ENCODE peak calls at places on chromosomes 3 and 15, in four cellular contexts. S is neural progenitor cell, O is MM.1S, M is HCT116. R is an unnamed sample. For H3K27me3, the result is how much of the 10 kb centered on the place peaks cover.

GRCh38 chr3:52188586-52189404 is 9.2 kb upstream of the ALAS1 start:
- DNase-seq in M (no peak), S (no peak), O (no peak), R (peak)

GRCh38 chr15:53036641-53037040 is 246.5 kb upstream of the ONECUT1 start:
- DNase-seq in O (no peak), S (no peak), M (no peak), R (no peak)

GRCh38 chr3:14608298-14608697 is 43.3 kb upstream of the CCDC174 start:
- DNase-seq in S (peak), M (no peak), O (no peak), R (no peak)

GRCh38 chr15:22262613-22263020 is 182.3 kb downstream of the OR4M2 start:
- DNase-seq in S (no peak), M (no peak), O (no peak), R (no peak)

GRCh38 chr15:47461560-47462175 is 255.6 kb upstream of the SEMA6D start:
- DNase-seq in S (no peak), O (no peak), M (no peak), R (no peak)

GRCh38 chr15:88835646-88836045 is 32.4 kb downstream of the ACAN start:
- DNase-seq in S (no peak), M (no peak), O (no peak), R (no peak)

GRCh38 chr15:80562033-80562432 is 133.1 kb upstream of the ABHD17C start:
- DNase-seq in M (no peak), O (no peak), S (no peak), R (no peak)

GRCh38 chr3:52216585-52217408 is 8.6 kb downstream of the TLR9 start:
- DNase-seq in O (no peak), M (peak), S (no peak), R (peak)

GRCh38 chr3:77795013-77795412 is 755.1 kb downstream of the ROBO2 start:
- DNase-seq in M (no peak), S (peak), O (no peak), R (peak)

GRCh38 chr3:106540743-106541142 is 671.9 kb upstream of the CBLB start:
- DNase-seq in M (no peak), S (no peak), O (no peak), R (no peak)

GRCh38 chr15:58698887-58699641 is 50.4 kb downstream of the ADAM10 start:
- DNase-seq in S (no peak), O (peak), M (no peak), R (no peak)

GRCh38 chr3:65551945-65552344 is 486.8 kb downstream of the MAGI1 start:
- DNase-seq in O (no peak), S (peak), M (no peak), R (no peak)

GRCh38 chr3:194314669-194315068 is 36.5 kb downstream of the CPN2 start:
- DNase-seq in S (no peak), M (no peak), O (no peak), R (no peak)

GRCh38 chr3:194311000-194311399 is 40.1 kb downstream of the CPN2 start:
- DNase-seq in S (no peak), M (no peak), O (no peak), R (no peak)

GRCh38 chr3:194313642-194314430 is 37.3 kb downstream of the CPN2 start:
- DNase-seq in S (peak), O (no peak), M (no peak), R (no peak)

GRCh38 chr3:194312186-194312742 is 38.9 kb downstream of the CPN2 start:
- DNase-seq in O (no peak), M (no peak), S (no peak), R (no peak)

GRCh38 chr3:194312743-194313281 is 38.3 kb downstream of the CPN2 start:
- DNase-seq in O (no peak), S (peak), M (no peak), R (peak)
- TF ChIP-seq EZH2phosphoT487 in O (no peak), S (no peak), M (no peak), R (no peak)

GRCh38 chr15:77631790-77632551 is 741 bp downstream of the LINGO1 start:
- DNase-seq in O (no peak), M (no peak), S (peak), R (peak)
- H3K27me3 ChIP-seq in O (half or more), M (under half), S (under half), R (under half)

DNA sequence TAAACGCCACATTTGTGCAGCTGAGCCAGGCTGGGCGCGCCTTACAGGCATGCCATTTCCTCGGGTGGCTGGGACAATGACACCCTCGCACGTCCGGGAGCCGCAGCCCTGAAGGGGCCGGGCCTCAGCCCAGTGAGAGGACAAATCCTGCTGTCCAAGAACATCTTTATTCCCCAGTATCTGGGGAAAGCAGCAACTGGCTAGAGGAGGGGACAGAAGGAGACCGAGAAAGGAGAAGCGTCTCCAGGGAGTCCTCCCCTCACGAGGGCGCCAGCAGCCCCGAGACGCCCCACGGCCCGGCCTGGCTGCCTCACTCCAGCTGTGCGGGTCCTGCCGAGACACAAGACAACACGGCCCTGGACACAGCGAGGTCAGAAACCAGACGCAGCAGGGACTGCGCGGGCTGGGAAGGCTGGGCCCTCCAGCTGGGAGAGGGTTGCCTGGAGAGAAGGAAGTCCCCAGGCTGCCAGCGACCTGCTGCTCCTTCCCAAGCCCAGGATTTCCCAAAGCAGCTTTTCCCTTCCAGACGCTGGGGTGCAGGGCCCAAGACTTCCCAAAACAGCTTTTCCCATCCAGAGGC is 130.2 kb downstream of the CHSY1 start:
- DNase-seq in O (peak), S (peak), M (no peak), R (peak)
- TF ChIP-seq EZH2phosphoT487 in O (no peak), S (no peak), M (no peak), R (no peak)

GRCh38 chr3:134608957-134609525 is 41.8 kb downstream of the KY start:
- DNase-seq in M (no peak), S (no peak), O (no peak), R (no peak)
- H3K27me3 ChIP-seq in M (under half), S (under half), O (under half), R (under half)

DNA sequence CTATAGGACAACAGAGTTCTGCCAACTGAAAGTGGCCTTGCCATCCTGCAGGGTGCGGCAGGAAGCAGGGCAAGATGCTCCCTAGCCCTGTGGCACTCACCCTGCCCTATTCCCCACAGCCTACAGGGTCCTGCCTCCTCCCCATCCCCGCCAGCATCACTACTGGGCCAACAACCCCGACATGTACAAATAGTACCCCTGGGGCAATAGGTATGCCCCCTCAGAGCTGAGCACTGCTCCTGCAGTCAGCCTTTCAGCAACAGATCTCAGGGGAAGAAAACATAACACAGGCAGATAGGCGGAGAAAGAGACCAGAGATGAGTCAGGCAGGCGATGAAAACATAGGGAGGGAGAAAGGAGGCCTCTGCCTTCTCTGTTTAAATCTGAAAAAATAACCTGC is 74.7 kb downstream of the XXYLT1 start:
- DNase-seq in O (no peak), M (no peak), S (no peak), R (no peak)
- TF ChIP-seq EZH2phosphoT487 in O (no peak), M (no peak), S (no peak), R (no peak)

GRCh38 chr3:32837789-32838188 is 20.0 kb downstream of the TRIM71 start:
- DNase-seq in S (peak), O (no peak), M (no peak), R (no peak)

GRCh38 chr3:32837366-32837765 is 19.6 kb downstream of the TRIM71 start:
- DNase-seq in S (no peak), O (no peak), M (no peak), R (no peak)

GRCh38 chr3:32835049-32835371 is 17.2 kb downstream of the TRIM71 start:
- DNase-seq in O (no peak), S (no peak), M (no peak), R (no peak)

GRCh38 chr3:32835943-32836342 is 18.1 kb downstream of the TRIM71 start:
- DNase-seq in O (no peak), S (peak), M (no peak), R (no peak)

DNA sequence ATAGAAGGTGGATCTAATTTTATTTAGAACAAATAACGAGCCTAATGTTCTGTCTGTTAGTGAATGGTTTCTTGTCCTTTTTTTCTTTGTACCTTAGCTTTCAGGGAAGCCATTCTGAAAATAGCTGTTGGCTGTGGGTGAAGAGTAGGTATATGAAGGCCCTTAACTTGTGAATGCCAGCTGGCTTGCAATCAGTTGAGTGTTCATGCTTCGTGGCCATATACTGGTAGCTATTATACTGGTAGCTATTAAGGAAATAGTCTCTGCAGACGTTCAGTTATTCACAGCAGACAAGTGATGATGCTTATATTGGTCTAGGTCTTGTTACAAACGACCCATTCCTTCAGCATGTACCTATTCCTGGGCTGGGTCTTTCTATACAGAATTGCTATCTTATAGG is 18.8 kb downstream of the TRIM71 start:
- DNase-seq in S (no peak), M (no peak), O (no peak), R (no peak)
- H3K27me3 ChIP-seq in S (under half), M (under half), O (under half), R (under half)

GRCh38 chr3:133532951-133533350 is 40.5 kb upstream of the CDV3 start:
- DNase-seq in S (no peak), M (no peak), O (no peak), R (no peak)
- TF ChIP-seq EZH2phosphoT487 in S (no peak), M (no peak), O (no peak), R (no peak)

R was measured in hepatocyte.